ENCODE peak calls at places on chromosomes 13 and 19, in six cellular contexts. Z is endothelial cell of umbilical vein, R is transverse colon, S is adrenal gland, N is esophagus squamous epithelium, D is breast epithelium. X is an unnamed sample.

GRCh38 chr19:40521276-40521675 is 54.5 kb downstream of the SPTBN4 start:
- DNase-seq in Z (no peak), R (no peak), S (no peak), N (no peak), D (no peak), X (no peak)

GRCh38 chr19:55376381-55376933 is at the start of gene TMEM190:
- DNase-seq in Z (no peak), R (no peak), S (no peak), N (no peak), D (no peak), X (no peak)

GRCh38 chr19:49415102-49415809 is 8.0 kb downstream of the PTH2 start:
- DNase-seq in Z (no peak), R (no peak), S (no peak), N (no peak), D (no peak), X (no peak)

GRCh38 chr19:35153701-35154534 is 617 bp upstream of the FXYD5 start:
- DNase-seq in Z (peak), R (peak), S (no peak), N (no peak), D (no peak), X (no peak)

GRCh38 chr19:17775245-17775927 is 19.6 kb upstream of the B3GNT3 start:
- DNase-seq in Z (peak), R (peak), S (peak), N (no peak), D (no peak), X (no peak)

GRCh38 chr19:43769256-43769655 is 11.5 kb downstream of the KCNN4 start:
- DNase-seq in Z (no peak), R (no peak), S (no peak), N (no peak), D (no peak), X (no peak)

GRCh38 chr19:920051-920857 is 3.1 kb downstream of the KISS1R start:
- DNase-seq in Z (no peak), R (no peak), S (no peak), N (no peak), D (no peak), X (no peak)

GRCh38 chr19:3152431-3152780 is 16.6 kb downstream of the GNA15 start:
- DNase-seq in Z (no peak), R (no peak), S (no peak), N (no peak), D (no peak), X (no peak)

GRCh38 chr19:48836089-48837017 is at the start of gene HSD17B14:
- DNase-seq in Z (peak), R (peak), S (peak), N (no peak), D (peak), X (no peak)

GRCh38 chr13:20945952-20946383 is 43.4 kb upstream of the XPO4 start:
- DNase-seq in Z (peak), R (peak), S (no peak), N (no peak), D (no peak), X (no peak)

GRCh38 chr13:74444161-74444571 is 310.0 kb upstream of the KLF12 start:
- DNase-seq in Z (no peak), R (no peak), S (no peak), N (no peak), D (no peak), X (no peak)

GRCh38 chr19:33248553-33248953 is 22.9 kb upstream of the SLC7A10 start:
- DNase-seq in Z (no peak), R (no peak), S (no peak), N (no peak), D (no peak), X (no peak)

GRCh38 chr19:12676384-12676792 is 5.3 kb downstream of the DHPS start:
- DNase-seq in Z (peak), R (peak), S (peak), N (no peak), D (peak), X (peak)
- TF ChIP-seq POLR2A in Z (no peak), R (no peak), S (no peak), N (no peak), D (no peak), X (no peak)

DNA sequence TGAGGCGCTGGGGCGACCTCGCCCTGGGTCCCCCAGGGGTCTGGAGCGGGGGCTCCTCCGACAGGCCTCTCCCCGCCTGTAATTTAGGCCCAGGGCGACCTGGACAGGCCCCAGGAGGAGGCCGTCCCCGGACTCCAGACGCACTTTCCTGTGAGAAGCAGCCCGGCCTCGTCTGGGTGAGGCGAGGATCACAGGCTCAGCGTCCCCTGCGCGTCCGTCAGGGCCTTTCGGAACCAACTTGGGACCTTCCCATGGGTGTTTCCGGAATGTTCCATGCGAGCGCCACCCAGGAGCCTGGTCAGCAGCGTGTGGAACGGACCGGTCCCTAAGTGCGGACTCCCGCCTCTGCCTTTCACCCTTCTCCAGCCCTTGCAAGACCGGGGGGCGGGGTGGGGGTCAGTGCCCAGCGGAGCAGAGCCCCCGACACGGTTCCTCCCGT is 1.0 kb upstream of the GRTP1 start:
- DNase-seq in Z (no peak), R (no peak), S (peak), N (no peak), D (no peak), X (no peak)
- TF ChIP-seq POLR2A in Z (no peak), R (no peak), S (no peak), N (no peak), D (no peak), X (no peak)

GRCh38 chr19:7216373-7216902 is 77.8 kb downstream of the INSR start:
- DNase-seq in Z (no peak), R (no peak), S (no peak), N (no peak), D (no peak), X (no peak)
- TF ChIP-seq POLR2A in Z (no peak), R (no peak), S (no peak), N (no peak), D (no peak), X (no peak)

GRCh38 chr13:114067886-114068722 is 64.3 kb downstream of the RASA3 start:
- DNase-seq in Z (no peak), R (peak), S (no peak), N (no peak), D (no peak), X (no peak)

GRCh38 chr13:114066956-114067355 is 65.5 kb downstream of the RASA3 start:
- DNase-seq in Z (no peak), R (no peak), S (no peak), N (no peak), D (no peak), X (no peak)

GRCh38 chr13:114065926-114066774 is 66.3 kb downstream of the RASA3 start:
- DNase-seq in Z (no peak), R (peak), S (no peak), N (no peak), D (no peak), X (no peak)

GRCh38 chr13:114068723-114069322 is 63.6 kb downstream of the RASA3 start:
- DNase-seq in Z (peak), R (peak), S (peak), N (no peak), D (no peak), X (no peak)

DNA sequence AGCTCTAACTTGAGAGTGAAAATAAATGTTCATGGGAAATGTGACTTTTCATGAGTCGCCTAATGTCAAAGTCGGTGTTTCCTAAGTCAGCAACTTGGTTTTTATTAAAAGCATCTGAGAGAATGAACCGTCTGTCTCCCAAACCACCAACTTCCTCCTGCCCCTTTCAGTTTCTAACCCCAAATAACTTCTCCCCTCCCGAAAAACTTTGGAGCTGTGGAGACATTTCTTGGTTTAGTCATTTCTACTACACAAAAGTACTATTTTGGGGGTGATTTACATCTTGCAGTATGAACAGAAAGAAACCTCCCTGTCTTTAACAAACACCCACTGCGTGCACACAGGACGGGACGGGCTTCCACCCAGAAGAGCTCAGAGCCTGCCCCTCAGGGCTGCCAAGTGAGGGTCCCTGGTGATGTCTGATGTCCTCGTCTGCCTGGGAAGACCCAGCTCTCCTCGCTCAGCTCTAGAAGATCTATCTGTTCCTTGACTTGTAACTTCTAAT is 65.0 kb downstream of the RASA3 start:
- DNase-seq in Z (no peak), R (no peak), S (no peak), N (no peak), D (no peak), X (no peak)
- TF ChIP-seq POLR2A in Z (no peak), R (no peak), S (no peak), N (no peak), D (no peak), X (no peak)

DNA sequence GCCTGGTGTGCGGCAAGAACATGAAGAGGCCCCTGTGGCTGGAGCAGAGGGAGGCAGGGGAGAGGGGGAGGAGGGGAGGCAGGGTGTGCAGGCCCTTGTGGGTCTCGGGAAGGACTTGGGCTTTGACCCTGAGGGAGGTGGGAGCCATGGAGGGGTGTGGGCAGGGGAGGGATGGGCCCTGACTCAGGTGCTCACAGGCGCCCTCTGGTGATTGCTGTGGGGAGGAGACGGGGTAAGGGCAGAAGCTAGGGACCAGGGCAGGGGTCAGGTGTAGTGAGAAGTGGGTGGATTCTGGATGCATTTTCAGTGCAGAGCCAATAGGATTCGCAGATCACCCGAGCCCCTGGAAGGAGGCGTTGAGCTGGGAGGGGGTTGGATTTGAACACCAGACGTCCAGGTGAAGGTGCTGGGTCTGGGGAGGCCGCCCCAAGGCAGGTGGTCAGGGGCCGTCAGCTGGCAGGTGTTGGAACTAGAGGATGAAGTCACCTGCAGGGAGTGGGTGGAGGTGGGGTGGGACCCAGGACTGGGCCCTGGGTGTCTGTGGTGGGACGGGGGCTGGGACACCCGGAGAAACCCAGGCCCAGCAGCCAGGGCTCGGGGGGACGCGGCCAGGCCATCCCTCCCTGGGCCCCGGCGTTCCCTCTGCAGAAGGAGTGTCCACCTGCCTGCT is 185.4 kb downstream of the KDM4B start:
- DNase-seq in Z (no peak), R (peak), S (peak), N (no peak), D (no peak), X (no peak)
- TF ChIP-seq POLR2A in Z (no peak), R (no peak), S (no peak), N (no peak), D (no peak), X (no peak)

GRCh38 chr19:50795665-50796073 is 5.5 kb downstream of the ACP4 start:
- DNase-seq in Z (no peak), R (no peak), S (no peak), N (no peak), D (no peak), X (no peak)
- TF ChIP-seq POLR2A in Z (no peak), R (no peak), S (no peak), N (no peak), D (no peak), X (no peak)

DNA sequence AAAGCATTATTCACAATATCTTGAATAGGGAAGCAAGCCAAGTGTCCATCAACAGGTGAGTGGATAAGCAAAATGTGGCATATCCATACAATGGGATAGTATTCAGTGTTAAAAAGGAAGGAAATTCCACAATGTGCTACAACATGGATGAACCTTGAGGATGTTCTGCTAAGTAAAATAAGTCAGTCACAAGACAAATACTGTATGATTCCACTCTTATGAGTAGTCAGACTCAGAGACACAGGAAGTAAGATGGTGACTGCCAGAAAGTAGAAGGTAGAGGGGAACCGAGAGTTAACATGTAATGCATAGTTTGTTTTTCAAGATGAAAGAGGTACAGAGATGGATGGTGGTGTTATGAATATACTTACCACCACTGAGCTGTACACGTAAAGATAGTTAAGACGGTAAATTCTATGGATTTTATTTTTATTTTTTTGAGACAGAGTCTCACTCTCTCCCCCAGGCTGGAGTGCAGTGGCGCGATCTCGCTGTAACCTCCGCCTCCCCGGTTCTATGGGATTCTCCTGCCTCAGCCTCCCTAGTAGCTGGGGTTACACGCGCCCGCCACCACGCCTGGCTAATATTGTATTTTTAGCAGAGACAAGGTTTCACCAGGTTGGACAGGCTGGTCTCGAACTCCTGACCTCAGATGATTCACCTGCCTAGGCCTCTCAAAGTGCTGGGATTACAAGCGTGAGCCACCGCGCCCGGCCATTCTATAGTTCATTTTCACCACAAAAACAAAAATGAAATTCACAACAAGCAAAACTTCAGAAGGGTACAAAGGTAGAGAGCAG is 1.0 kb upstream of the CHAMP1 start:
- DNase-seq in Z (peak), R (peak), S (peak), N (no peak), D (no peak), X (peak)
- TF ChIP-seq POLR2A in Z (no peak), R (no peak), S (no peak), N (no peak), D (no peak), X (no peak)

GRCh38 chr19:41959056-41960053 is at the start of gene RABAC1:
- DNase-seq in Z (peak), R (peak), S (peak), N (peak), D (peak), X (peak)
- TF ChIP-seq POLR2A in Z (no peak), R (no peak), S (no peak), N (no peak), D (peak), X (peak)

DNA sequence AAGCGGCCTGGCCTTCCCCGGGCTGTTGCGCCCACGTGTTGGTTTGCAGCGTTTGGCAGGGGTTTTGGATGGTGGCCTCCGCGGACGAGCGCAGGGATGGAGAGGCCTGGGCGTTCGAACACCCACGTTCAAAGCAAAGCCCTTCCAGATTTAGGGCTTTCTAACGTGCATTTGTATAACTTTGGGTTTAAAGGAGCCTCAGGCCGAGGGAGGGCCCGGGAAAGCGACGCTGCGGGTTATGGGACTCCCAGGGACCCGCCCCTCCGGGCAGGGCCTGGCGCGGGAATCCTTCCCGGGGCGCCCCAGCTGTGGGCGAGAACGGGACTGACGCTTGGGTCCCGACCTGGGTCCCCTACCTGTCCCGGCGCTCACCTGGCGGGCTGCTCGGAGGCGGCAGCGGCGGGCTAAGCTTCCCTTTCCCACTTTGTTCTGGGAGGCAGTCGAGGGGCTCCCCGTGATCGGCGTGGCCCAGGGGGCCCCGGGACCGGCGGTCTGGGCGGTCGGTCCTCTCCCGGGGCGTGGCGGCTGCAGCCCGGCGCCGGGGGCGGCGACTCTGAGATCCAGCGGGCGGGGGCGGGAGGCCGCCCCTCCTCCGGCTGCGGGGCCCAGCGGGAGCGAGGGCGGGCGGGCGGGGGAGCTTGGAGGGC is at the start of gene FBXO17:
- DNase-seq in Z (peak), R (peak), S (peak), N (no peak), D (no peak), X (peak)
- TF ChIP-seq POLR2A in Z (peak), R (no peak), S (no peak), N (no peak), D (no peak), X (peak)

X was measured in H54.